ENCODE peak calls at places on chromosomes 11 and 22, in eight cellular contexts. One of them, this sample, is unnamed.
A peak's percentile ranks its signal among the peaks of the same experiment; 100 is the strongest.

GRCh38 chr11:119187123-119187892 is 2.0 kb downstream of the NHERF4 start:
- DNase-seq in mucosa of descending colon: no peak
- DNase-seq in thoracic aorta: no peak
- DNase-seq in gastrocnemius medialis: no peak
- DNase-seq in transverse colon: no peak
- DNase-seq in endothelial cell of umbilical vein: no peak
- DNase-seq in PC-3: no peak
- DNase-seq in A549: no peak
- DNase-seq in this sample: no peak

GRCh38 chr11:105713696-105714095 is 103.8 kb downstream of the GRIA4 start:
- DNase-seq in PC-3: no peak
- DNase-seq in transverse colon: no peak
- DNase-seq in endothelial cell of umbilical vein: no peak
- DNase-seq in mucosa of descending colon: no peak
- DNase-seq in gastrocnemius medialis: no peak
- DNase-seq in A549: no peak
- DNase-seq in thoracic aorta: no peak
- DNase-seq in this sample: no peak

GRCh38 chr22:29536411-29536810 is 17.1 kb downstream of the THOC5 start:
- DNase-seq in gastrocnemius medialis: no peak
- DNase-seq in transverse colon: no peak
- DNase-seq in endothelial cell of umbilical vein: no peak
- DNase-seq in PC-3: no peak
- DNase-seq in thoracic aorta: no peak
- DNase-seq in mucosa of descending colon: no peak
- DNase-seq in A549: no peak
- DNase-seq in this sample: no peak

GRCh38 chr11:44894217-44894617 is 56.5 kb downstream of the TP53I11 start:
- DNase-seq in gastrocnemius medialis: no peak
- DNase-seq in PC-3: peak; percentile 65
- DNase-seq in transverse colon: peak; percentile 58
- DNase-seq in mucosa of descending colon: peak; percentile 61
- DNase-seq in A549: peak; percentile 66
- DNase-seq in thoracic aorta: no peak
- DNase-seq in endothelial cell of umbilical vein: peak; percentile 69
- DNase-seq in this sample: no peak

GRCh38 chr11:1116666-1117390 is 40.9 kb upstream of the MUC5AC start:
- DNase-seq in transverse colon: peak; percentile 4
- DNase-seq in PC-3: no peak
- DNase-seq in gastrocnemius medialis: no peak
- DNase-seq in endothelial cell of umbilical vein: no peak
- DNase-seq in A549: no peak
- DNase-seq in thoracic aorta: no peak
- DNase-seq in mucosa of descending colon: no peak
- DNase-seq in this sample: no peak

GRCh38 chr22:36156515-36157419 is 3.8 kb downstream of the APOL3 start:
- DNase-seq in endothelial cell of umbilical vein: peak; percentile 98
- DNase-seq in transverse colon: peak; percentile 76
- DNase-seq in thoracic aorta: peak; percentile 80
- DNase-seq in gastrocnemius medialis: peak; percentile 63
- DNase-seq in A549: no peak
- DNase-seq in mucosa of descending colon: peak; percentile 67
- DNase-seq in PC-3: peak; percentile 58
- DNase-seq in this sample: peak; percentile 80

GRCh38 chr11:47552086-47552580 is 799 bp downstream of the CELF1 start:
- DNase-seq in gastrocnemius medialis: peak; percentile 29
- DNase-seq in transverse colon: no peak
- DNase-seq in mucosa of descending colon: no peak
- DNase-seq in endothelial cell of umbilical vein: peak; percentile 48
- DNase-seq in thoracic aorta: no peak
- DNase-seq in PC-3: peak; percentile 25
- DNase-seq in A549: peak; percentile 46
- DNase-seq in this sample: no peak

GRCh38 chr11:26076591-26076990 is 255.3 kb upstream of the ANO3 start:
- DNase-seq in thoracic aorta: no peak
- DNase-seq in transverse colon: no peak
- DNase-seq in endothelial cell of umbilical vein: no peak
- DNase-seq in gastrocnemius medialis: no peak
- DNase-seq in A549: no peak
- DNase-seq in mucosa of descending colon: no peak
- DNase-seq in PC-3: no peak
- DNase-seq in this sample: no peak

GRCh38 chr11:86456075-86456939 is 81.6 kb downstream of the CCDC81 start:
- DNase-seq in PC-3: peak; percentile 89
- DNase-seq in thoracic aorta: peak; percentile 62
- DNase-seq in transverse colon: peak; percentile 87
- DNase-seq in mucosa of descending colon: peak; percentile 82
- DNase-seq in gastrocnemius medialis: peak; percentile 64
- DNase-seq in A549: peak; percentile 84
- DNase-seq in endothelial cell of umbilical vein: peak; percentile 87
- DNase-seq in this sample: peak; percentile 83

GRCh38 chr11:22341582-22341919 is 3.4 kb downstream of the SLC17A6 start:
- DNase-seq in transverse colon: no peak
- DNase-seq in PC-3: no peak
- DNase-seq in A549: no peak
- DNase-seq in endothelial cell of umbilical vein: no peak
- DNase-seq in mucosa of descending colon: no peak
- DNase-seq in thoracic aorta: no peak
- DNase-seq in gastrocnemius medialis: no peak
- DNase-seq in this sample: no peak

GRCh38 chr11:999009-999408 is 37.5 kb downstream of the MUC6 start:
- DNase-seq in endothelial cell of umbilical vein: no peak
- DNase-seq in transverse colon: no peak
- DNase-seq in thoracic aorta: no peak
- DNase-seq in mucosa of descending colon: no peak
- DNase-seq in A549: no peak
- DNase-seq in PC-3: no peak
- DNase-seq in gastrocnemius medialis: no peak
- DNase-seq in this sample: no peak

GRCh38 chr11:130181295-130182272 is 22.0 kb downstream of the ST14 start:
- DNase-seq in mucosa of descending colon: peak; percentile 73
- DNase-seq in PC-3: peak; percentile 89
- DNase-seq in endothelial cell of umbilical vein: no peak
- DNase-seq in thoracic aorta: no peak
- DNase-seq in gastrocnemius medialis: no peak
- DNase-seq in transverse colon: peak; percentile 84
- DNase-seq in A549: peak; percentile 46
- DNase-seq in this sample: peak; percentile 45

GRCh38 chr22:41330169-41330568 is 28.8 kb downstream of the ZC3H7B start:
- DNase-seq in mucosa of descending colon: no peak
- DNase-seq in endothelial cell of umbilical vein: no peak
- DNase-seq in PC-3: no peak
- DNase-seq in transverse colon: no peak
- DNase-seq in A549: no peak
- DNase-seq in thoracic aorta: no peak
- DNase-seq in gastrocnemius medialis: no peak
- DNase-seq in this sample: no peak

DNA sequence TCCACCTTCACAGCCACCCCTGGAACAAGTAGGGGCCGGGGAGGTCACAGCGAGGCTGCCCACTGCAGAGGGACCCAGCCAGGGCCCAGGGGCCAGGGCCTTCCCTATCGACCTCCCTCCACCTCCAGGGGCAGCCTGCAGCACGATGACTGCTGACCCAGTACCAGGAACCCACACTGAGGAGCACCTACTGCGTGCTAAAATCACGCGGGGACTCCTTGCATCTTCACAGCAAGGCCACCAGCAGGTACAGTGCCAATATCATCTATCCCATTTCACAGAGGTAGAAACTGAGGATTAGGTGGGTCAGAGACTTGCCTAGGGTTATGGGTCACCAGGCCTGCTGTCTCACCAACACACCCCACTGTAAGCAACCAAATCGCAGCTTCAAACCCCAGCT is 14.6 kb downstream of the MACROD1 start:
- DNase-seq in A549: no peak
- DNase-seq in thoracic aorta: no peak
- DNase-seq in mucosa of descending colon: no peak
- DNase-seq in PC-3: no peak
- DNase-seq in transverse colon: no peak
- DNase-seq in endothelial cell of umbilical vein: no peak
- DNase-seq in gastrocnemius medialis: no peak
- DNase-seq in this sample: no peak
- TF ChIP-seq CTCF in A549: no peak
- TF ChIP-seq CTCF in thoracic aorta: no peak
- TF ChIP-seq CTCF in mucosa of descending colon: no peak
- TF ChIP-seq CTCF in PC-3: no peak
- TF ChIP-seq CTCF in transverse colon: no peak
- TF ChIP-seq CTCF in endothelial cell of umbilical vein: no peak
- TF ChIP-seq CTCF in gastrocnemius medialis: no peak
- TF ChIP-seq CTCF in this sample: no peak

GRCh38 chr22:46659791-46660186 is 39.6 kb downstream of the GRAMD4 start:
- DNase-seq in PC-3: no peak
- DNase-seq in A549: no peak
- DNase-seq in endothelial cell of umbilical vein: no peak
- DNase-seq in gastrocnemius medialis: peak; percentile 68
- DNase-seq in mucosa of descending colon: no peak
- DNase-seq in transverse colon: no peak
- DNase-seq in thoracic aorta: no peak
- DNase-seq in this sample: no peak
- H3K4me1 ChIP-seq in PC-3: peaks cover 31% of the 10 kb centered on the region
- H3K4me1 ChIP-seq in A549: peaks cover 19% of the 10 kb centered on the region
- H3K4me1 ChIP-seq in endothelial cell of umbilical vein: no peaks in the 10 kb centered on the region
- H3K4me1 ChIP-seq in gastrocnemius medialis: peaks cover 25% of the 10 kb centered on the region
- H3K4me1 ChIP-seq in mucosa of descending colon: peaks cover 15% of the 10 kb centered on the region
- H3K4me1 ChIP-seq in transverse colon: peaks cover 14% of the 10 kb centered on the region
- H3K4me1 ChIP-seq in thoracic aorta: no peaks in the 10 kb centered on the region
- H3K4me1 ChIP-seq in this sample: no peaks in the 10 kb centered on the region

DNA sequence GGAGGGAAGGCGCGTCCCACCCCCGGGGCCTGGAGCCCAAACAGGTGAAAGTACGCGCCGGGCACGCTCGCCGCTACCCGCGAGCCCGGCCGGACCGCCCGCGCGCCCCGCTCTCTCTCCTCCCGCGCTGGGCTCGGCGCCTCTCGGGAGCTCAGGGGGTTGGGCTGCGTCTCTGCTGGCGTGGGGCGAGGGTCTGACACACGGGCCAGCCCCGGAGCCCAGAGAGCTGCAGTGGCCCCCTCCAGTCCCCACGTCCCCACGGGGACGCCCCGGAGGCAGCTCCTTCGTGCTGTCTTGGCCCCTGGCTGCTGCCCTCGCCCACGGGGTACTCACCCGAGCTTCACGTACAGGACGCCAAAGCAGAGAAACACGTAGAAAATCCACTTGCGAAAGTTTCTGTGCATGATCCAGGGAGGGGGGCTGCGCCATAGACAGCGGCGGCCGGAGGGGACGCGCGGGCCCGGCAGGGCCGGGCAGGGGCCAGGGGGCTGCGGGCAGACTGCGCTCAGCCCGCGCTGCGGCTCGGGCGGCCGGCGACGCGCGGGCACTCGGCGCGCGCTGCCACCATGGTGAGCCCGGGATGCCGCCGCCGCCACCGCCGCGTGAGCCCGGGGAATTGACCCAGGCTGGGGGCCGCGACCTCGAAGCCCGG is 485 bp downstream of the WNT7B start:
- DNase-seq in endothelial cell of umbilical vein: no peak
- DNase-seq in A549: no peak
- DNase-seq in thoracic aorta: no peak
- DNase-seq in gastrocnemius medialis: no peak
- DNase-seq in PC-3: peak; percentile 27
- DNase-seq in mucosa of descending colon: no peak
- DNase-seq in transverse colon: no peak
- DNase-seq in this sample: no peak
- H3K4me3 ChIP-seq in endothelial cell of umbilical vein: no peak overlapping the region
- H3K4me3 ChIP-seq in A549: peak overlapping the region; percentile 99
- H3K4me3 ChIP-seq in thoracic aorta: peak overlapping the region; percentile 62
- H3K4me3 ChIP-seq in gastrocnemius medialis: peak overlapping the region; percentile 23
- H3K4me3 ChIP-seq in PC-3: peak overlapping the region; percentile 90
- H3K4me3 ChIP-seq in mucosa of descending colon: no peak overlapping the region
- H3K4me3 ChIP-seq in transverse colon: peak overlapping the region; percentile 35
- H3K4me3 ChIP-seq in this sample: no peak overlapping the region

GRCh38 chr11:101844608-101845007 is 70.2 kb upstream of the CEP126 start:
- DNase-seq in transverse colon: no peak
- DNase-seq in gastrocnemius medialis: no peak
- DNase-seq in endothelial cell of umbilical vein: no peak
- DNase-seq in PC-3: no peak
- DNase-seq in mucosa of descending colon: no peak
- DNase-seq in thoracic aorta: no peak
- DNase-seq in A549: no peak
- DNase-seq in this sample: no peak

DNA sequence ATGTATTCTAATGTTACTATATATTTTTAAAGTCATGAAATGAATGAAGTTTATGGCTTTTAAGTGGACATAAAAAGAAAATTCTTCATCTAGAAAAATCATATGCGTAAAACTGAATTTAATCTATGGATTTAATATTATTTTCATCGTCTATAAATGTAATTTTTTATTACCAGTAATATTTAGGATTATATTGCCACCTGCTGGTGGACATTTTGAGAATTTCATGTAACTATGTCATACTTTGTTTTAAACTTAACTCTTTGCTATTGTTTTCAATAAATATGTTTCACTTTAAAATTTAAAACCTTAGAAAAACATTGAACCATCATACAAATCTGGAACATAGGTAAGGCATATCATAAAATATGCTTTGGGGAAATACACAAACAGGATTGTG is 66.5 kb upstream of the CEP126 start:
- DNase-seq in gastrocnemius medialis: no peak
- DNase-seq in A549: peak; percentile 16
- DNase-seq in mucosa of descending colon: no peak
- DNase-seq in PC-3: peak; percentile 77
- DNase-seq in transverse colon: no peak
- DNase-seq in thoracic aorta: no peak
- DNase-seq in endothelial cell of umbilical vein: peak; percentile 8
- DNase-seq in this sample: no peak
- TF ChIP-seq CTCF in gastrocnemius medialis: no peak
- TF ChIP-seq CTCF in A549: peak; percentile 43
- TF ChIP-seq CTCF in mucosa of descending colon: no peak
- TF ChIP-seq CTCF in PC-3: peak; percentile 84
- TF ChIP-seq CTCF in transverse colon: peak; percentile 36
- TF ChIP-seq CTCF in thoracic aorta: peak; percentile 50
- TF ChIP-seq CTCF in endothelial cell of umbilical vein: peak; percentile 15
- TF ChIP-seq CTCF in this sample: no peak

DNA sequence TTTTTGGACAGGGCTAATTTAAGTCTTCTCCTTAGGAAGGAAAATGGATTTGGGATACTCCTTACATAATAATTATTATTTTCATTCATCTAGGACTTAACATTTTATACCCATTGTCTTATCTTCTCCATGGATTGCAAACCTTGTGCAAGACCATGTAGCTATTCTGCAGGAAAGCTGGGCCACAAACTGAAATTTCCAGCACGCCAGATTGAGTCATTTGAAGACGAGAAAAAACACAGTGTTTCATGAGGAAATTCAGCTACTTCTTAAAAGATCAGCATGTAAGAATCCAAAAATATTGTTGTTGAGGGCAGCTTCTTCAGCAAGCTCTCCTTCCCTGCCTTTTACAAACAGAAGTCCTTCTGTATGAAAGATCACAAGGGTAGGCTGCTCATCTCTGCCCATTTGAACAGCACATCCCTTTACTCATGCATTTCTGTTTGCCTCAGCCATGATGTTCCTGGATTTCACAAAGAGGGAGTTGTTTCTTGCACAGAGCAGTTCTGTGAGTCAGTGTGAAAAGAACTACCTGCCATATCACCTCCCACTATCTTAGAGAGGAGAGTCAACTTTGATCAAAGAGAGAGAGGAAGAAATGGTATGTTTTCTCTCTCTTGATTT is 90.5 kb downstream of the FAM76B start:
- DNase-seq in transverse colon: no peak
- DNase-seq in PC-3: no peak
- DNase-seq in gastrocnemius medialis: no peak
- DNase-seq in endothelial cell of umbilical vein: no peak
- DNase-seq in thoracic aorta: no peak
- DNase-seq in A549: no peak
- DNase-seq in mucosa of descending colon: no peak
- DNase-seq in this sample: no peak
- H3K4me1 ChIP-seq in transverse colon: no peaks in the 10 kb centered on the region
- H3K4me1 ChIP-seq in PC-3: no peaks in the 10 kb centered on the region
- H3K4me1 ChIP-seq in gastrocnemius medialis: no peaks in the 10 kb centered on the region
- H3K4me1 ChIP-seq in endothelial cell of umbilical vein: no peaks in the 10 kb centered on the region
- H3K4me1 ChIP-seq in thoracic aorta: peaks cover 10% of the 10 kb centered on the region
- H3K4me1 ChIP-seq in A549: no peaks in the 10 kb centered on the region
- H3K4me1 ChIP-seq in mucosa of descending colon: peaks cover 3% of the 10 kb centered on the region
- H3K4me1 ChIP-seq in this sample: no peaks in the 10 kb centered on the region

This sample was measured in lung.